ENCODE peak calls at places on chromosome 13, in nine cellular contexts. L is HS-5; C is NK-92 treated with Interleukin-12 subunit alpha and Interleukin-12 subunit beta, amount 100 ng/mL, for 24 hours; Z is aorta; J is GM04503; U is WTC11; K is stimulated activated CD4-positive, alpha-beta T cell treated with anti-CD3 and anti-CD28 coated beads, Interleukin-2, amount 100 ng/mL, for 48 hours; S is activated naive CD4-positive, alpha-beta T cell treated with anti-CD3 and anti-CD28 coated beads, Interleukin-2, amount 50 U/mL, for 16 hours; T is substantia nigra. Y is an unnamed sample.

GRCh38 chr13:74796126-74796643 is 662.0 kb upstream of the KLF12 start:
- DNase-seq in L (no peak), C (no peak), Z (no peak), J (no peak), U (peak), K (no peak), S (no peak), T (no peak), Y (no peak)

GRCh38 chr13:47826481-47826880 is 174.6 kb downstream of the SUCLA2 start:
- DNase-seq in L (no peak), C (no peak), Z (no peak), J (no peak), U (no peak), K (no peak), S (no peak), T (no peak), Y (no peak)

GRCh38 chr13:44837250-44837649 is 152.0 kb downstream of the NUFIP1 start:
- DNase-seq in L (no peak), C (no peak), Z (no peak), J (no peak), U (no peak), K (no peak), S (no peak), T (no peak), Y (no peak)

GRCh38 chr13:110266983-110267382 is 40.0 kb downstream of the COL4A1 start:
- DNase-seq in L (no peak), C (no peak), Z (no peak), J (no peak), U (peak), K (no peak), S (no peak), T (no peak), Y (no peak)

GRCh38 chr13:28344163-28344562 is 150.8 kb downstream of the FLT1 start:
- DNase-seq in L (no peak), C (no peak), Z (no peak), J (no peak), U (no peak), K (no peak), S (no peak), T (no peak), Y (no peak)

GRCh38 chr13:31980842-31981241 is 50.7 kb upstream of the FRY start:
- DNase-seq in L (no peak), C (no peak), Z (no peak), J (no peak), U (no peak), K (no peak), S (no peak), T (no peak), Y (no peak)

GRCh38 chr13:29434217-29434940 is 161.1 kb downstream of the SLC7A1 start:
- DNase-seq in L (no peak), C (no peak), Z (no peak), J (no peak), U (no peak), K (no peak), S (no peak), T (no peak), Y (no peak)

GRCh38 chr13:30805603-30806011 is 70.3 kb downstream of the ALOX5AP start:
- DNase-seq in L (no peak), C (no peak), Z (no peak), J (no peak), U (no peak), K (no peak), S (no peak), T (no peak), Y (no peak)

GRCh38 chr13:38703255-38703654 is 16.4 kb downstream of the FREM2 start:
- DNase-seq in L (no peak), C (no peak), Z (no peak), J (no peak), U (no peak), K (no peak), S (no peak), T (no peak), Y (no peak)

GRCh38 chr13:21124853-21125252 is 51.5 kb downstream of the SKA3 start:
- DNase-seq in L (no peak), C (no peak), Z (no peak), J (no peak), U (no peak), K (no peak), S (no peak), T (no peak), Y (no peak)

Y was measured in NCI-H460.